ENCODE peak calls at places on chromosomes 16 and 17, in five cellular contexts. B is GM20000, N is HFFc6, X is lower lobe of right lung, L is NCI-H1105 treated with DMSO at 0.1 percent for 48 hours. D is an unnamed sample.

GRCh38 chr17:48795444-48796162 is 21.4 kb downstream of the TTLL6 start:
- DNase-seq in B (no peak), N (peak), X (no peak), L (no peak), D (no peak)

GRCh38 chr17:30278032-30278431 is 13.7 kb downstream of the BLMH start:
- DNase-seq in B (no peak), N (peak), X (no peak), L (peak), D (no peak)

GRCh38 chr17:56284501-56284900 is 131.2 kb downstream of the ANKFN1 start:
- DNase-seq in B (no peak), N (no peak), X (no peak), L (no peak), D (no peak)

GRCh38 chr17:3043737-3044365 is 19.6 kb downstream of the OR1D5 start:
- DNase-seq in B (no peak), N (no peak), X (no peak), L (no peak), D (no peak)

GRCh38 chr16:24771779-24772157 is 42.3 kb downstream of the TNRC6A start:
- DNase-seq in B (no peak), N (no peak), X (no peak), L (no peak), D (no peak)

GRCh38 chr17:78997881-78998280 is 11.7 kb downstream of the CANT1 start:
- DNase-seq in B (no peak), N (no peak), X (no peak), L (no peak), D (no peak)

GRCh38 chr17:7627250-7628121 is at the start of gene SAT2:
- DNase-seq in B (peak), N (peak), X (peak), L (peak), D (peak)

GRCh38 chr17:74513987-74514631 is 17.2 kb downstream of the CD300LB start:
- DNase-seq in B (no peak), N (peak), X (no peak), L (peak), D (no peak)

GRCh38 chr16:75789237-75789636 is 62.9 kb upstream of the CPHXL start:
- DNase-seq in B (peak), N (peak), X (no peak), L (peak), D (peak)

GRCh38 chr17:51197754-51198153 is 31.5 kb downstream of the NME2 start:
- DNase-seq in B (no peak), N (no peak), X (no peak), L (no peak), D (no peak)

GRCh38 chr17:74852237-74853047 is 7.2 kb downstream of the GRIN2C start:
- DNase-seq in B (peak), N (no peak), X (peak), L (no peak), D (no peak)

GRCh38 chr17:29557085-29557697 is 9.6 kb downstream of the ABHD15 start:
- DNase-seq in B (no peak), N (peak), X (no peak), L (no peak), D (no peak)

GRCh38 chr17:42016411-42016831 is 818 bp downstream of the DNAJC7 start:
- DNase-seq in B (peak), N (peak), X (no peak), L (no peak), D (no peak)

GRCh38 chr17:39094607-39095308 is 56.7 kb downstream of the PLXDC1 start:
- DNase-seq in B (no peak), N (no peak), X (no peak), L (no peak), D (no peak)